ENCODE peak calls at places on chromosomes 3 and 15, in seven cellular contexts. E is activated gamma-delta T cell treated with Interleukin-2 at 50 U/mL for 16 hours; S is HT1080; Z is stimulated activated naive CD8-positive, alpha-beta T cell treated with anti-CD3 and anti-CD28 coated beads, Interleukin-15, amount 100 ng/mL, for 72 hours; T is MV-4-11; L is endothelial cell of umbilical vein; V is dorsolateral prefrontal cortex. U is an unnamed sample.

GRCh38 chr15:48992545-48992944 is 28.8 kb upstream of the SHC4 start:
- DNase-seq in Z (no peak), E (no peak), S (no peak), L (no peak), T (peak), V (no peak), U (no peak)

GRCh38 chr3:36908647-36909180 is 36.1 kb downstream of the TRANK1 start:
- DNase-seq in V (no peak), S (no peak), E (no peak), L (no peak), T (no peak), Z (no peak), U (no peak)

GRCh38 chr3:71645140-71645539 is 61.6 kb upstream of the FOXP1 start:
- DNase-seq in T (no peak), E (no peak), V (no peak), L (no peak), Z (no peak), S (no peak), U (no peak)

GRCh38 chr15:56428821-56429458 is 36.0 kb downstream of the MNS1 start:
- DNase-seq in V (no peak), T (peak), E (no peak), Z (no peak), L (peak), S (peak), U (no peak)

GRCh38 chr15:40054056-40054745 is 15.2 kb upstream of the SRP14 start:
- DNase-seq in E (no peak), L (no peak), V (no peak), T (peak), Z (peak), S (no peak), U (no peak)

GRCh38 chr15:43469867-43470266 is 23.1 kb downstream of the TP53BP1 start:
- DNase-seq in L (no peak), S (peak), Z (no peak), T (peak), E (no peak), V (no peak), U (no peak)

GRCh38 chr3:141367038-141367730 is 1.1 kb upstream of the ZBTB38 start:
- DNase-seq in S (peak), L (peak), V (no peak), T (no peak), Z (no peak), E (no peak), U (no peak)

GRCh38 chr3:22908974-22909507 is 294.1 kb upstream of the UBE2E2 start:
- DNase-seq in L (no peak), E (no peak), S (no peak), Z (no peak), V (no peak), T (no peak), U (no peak)

GRCh38 chr3:9653565-9654248 is 4.4 kb downstream of the MTMR14 start:
- DNase-seq in L (no peak), E (no peak), S (no peak), V (no peak), T (peak), Z (no peak), U (no peak)

GRCh38 chr3:85148056-85148455 is 189.3 kb downstream of the CADM2 start:
- DNase-seq in L (no peak), S (no peak), T (peak), V (no peak), E (no peak), Z (no peak), U (no peak)

GRCh38 chr15:69758810-69759410 is 306.3 kb downstream of the RPLP1 start:
- DNase-seq in L (peak), V (no peak), E (peak), Z (peak), T (peak), S (peak), U (peak)

GRCh38 chr15:94792166-94792565 is 560.8 kb downstream of the MCTP2 start:
- DNase-seq in V (no peak), T (no peak), Z (no peak), S (peak), E (no peak), L (peak), U (no peak)

GRCh38 chr15:74367296-74367854 is at the start of gene CYP11A1:
- DNase-seq in S (no peak), L (no peak), T (no peak), V (no peak), E (no peak), Z (no peak), U (no peak)

GRCh38 chr3:170154569-170155143 is 26.9 kb downstream of the PHC3 start:
- DNase-seq in Z (no peak), L (no peak), T (peak), S (no peak), V (no peak), E (no peak), U (no peak)

GRCh38 chr15:62391565-62392262 is 226.6 kb upstream of the C2CD4B start:
- DNase-seq in S (no peak), Z (peak), L (peak), T (peak), E (peak), V (peak), U (peak)

GRCh38 chr3:64599651-64600050 is 88.1 kb downstream of the ADAMTS9 start:
- DNase-seq in E (no peak), L (no peak), T (no peak), Z (no peak), S (no peak), V (no peak), U (no peak)

GRCh38 chr3:138642226-138642926 is 33.8 kb downstream of the FAIM start:
- DNase-seq in L (no peak), T (peak), Z (no peak), S (no peak), E (no peak), V (no peak), U (no peak)

GRCh38 chr15:72584006-72584405 is 70.5 kb upstream of the GOLGA6B start:
- DNase-seq in S (no peak), T (no peak), L (no peak), Z (no peak), V (no peak), E (no peak), U (no peak)

GRCh38 chr3:186520957-186521842 is 23.0 kb downstream of the CRYGS start:
- DNase-seq in S (no peak), Z (no peak), E (no peak), T (no peak), L (no peak), V (no peak), U (no peak)

GRCh38 chr3:195714380-195715011 is 6.3 kb upstream of the MUC20 start:
- DNase-seq in L (no peak), E (no peak), Z (peak), V (no peak), S (no peak), T (no peak), U (peak)

GRCh38 chr15:49530106-49530505 is 90.5 kb downstream of the FAM227B start:
- DNase-seq in S (no peak), V (no peak), L (no peak), E (no peak), Z (no peak), T (no peak), U (no peak)

GRCh38 chr15:56295433-56295832 is 51.8 kb upstream of the RFX7 start:
- DNase-seq in E (no peak), V (no peak), L (no peak), T (no peak), Z (no peak), S (no peak), U (no peak)

GRCh38 chr3:98482717-98483482 is 14.6 kb upstream of the OR5K2 start:
- DNase-seq in T (no peak), V (no peak), E (no peak), Z (no peak), S (no peak), L (no peak), U (no peak)

GRCh38 chr3:152084441-152084840 is 184.3 kb upstream of the MBNL1 start:
- DNase-seq in S (no peak), E (no peak), V (no peak), T (no peak), L (no peak), Z (no peak), U (no peak)

GRCh38 chr15:74365619-74366445 is 1.6 kb downstream of the CYP11A1 start:
- DNase-seq in Z (peak), S (no peak), E (no peak), T (no peak), V (no peak), L (peak), U (peak)

GRCh38 chr3:12588674-12589054 is 31.8 kb downstream of the MKRN2 start:
- DNase-seq in Z (no peak), V (no peak), L (no peak), T (no peak), S (no peak), E (no peak), U (no peak)

GRCh38 chr15:99450896-99451358 is 114.9 kb upstream of the MEF2A start:
- DNase-seq in E (peak), S (peak), L (peak), V (no peak), T (peak), Z (peak), U (peak)

GRCh38 chr3:135325096-135325495 is 530.0 kb downstream of the EPHB1 start:
- DNase-seq in E (no peak), L (no peak), T (no peak), S (no peak), Z (no peak), V (no peak), U (no peak)

GRCh38 chr3:27767000-27767399 is 44.9 kb upstream of the EOMES start:
- DNase-seq in S (no peak), V (no peak), T (no peak), Z (no peak), E (no peak), L (no peak), U (no peak)

U was measured in lower lobe of right lung.